ENCODE peak calls at places on chromosomes 7 and 10, in four cellular contexts. U, O, N and I are unnamed samples.

GRCh38 chr7:42237891-42238531 is 1.0 kb upstream of the GLI3 start:
- DNase-seq in U (no peak), O (peak), N (no peak), I (no peak)

GRCh38 chr10:91593366-91593765 is 39.5 kb downstream of the PPP1R3C start:
- DNase-seq in U (no peak), O (no peak), N (no peak), I (no peak)

GRCh38 chr7:151089893-151090730 is 3.8 kb downstream of the AGAP3 start:
- DNase-seq in U (no peak), O (no peak), N (no peak), I (no peak)

GRCh38 chr7:111953611-111954010 is 252.6 kb downstream of the DOCK4 start:
- DNase-seq in U (no peak), O (no peak), N (no peak), I (no peak)

GRCh38 chr10:53025172-53025651 is 252.6 kb upstream of the MBL2 start:
- DNase-seq in U (no peak), O (no peak), N (no peak), I (no peak)

GRCh38 chr10:48605786-48606529 is 1.1 kb upstream of the ARHGAP22 start:
- DNase-seq in U (no peak), O (no peak), N (no peak), I (no peak)

GRCh38 chr10:119413738-119414611 is 128.5 kb downstream of the RGS10 start:
- DNase-seq in U (no peak), O (no peak), N (no peak), I (no peak)

GRCh38 chr10:98223874-98224273 is 44.1 kb downstream of the LOXL4 start:
- DNase-seq in U (no peak), O (no peak), N (no peak), I (no peak)

GRCh38 chr10:4257939-4258465 is 473.0 kb upstream of the KLF6 start:
- DNase-seq in U (no peak), O (no peak), N (no peak), I (peak)

GRCh38 chr10:98316661-98317060 is 48.7 kb upstream of the LOXL4 start:
- DNase-seq in U (no peak), O (no peak), N (no peak), I (no peak)

GRCh38 chr10:100829933-100830727 is 82.6 kb upstream of the SLF2 start:
- DNase-seq in U (no peak), O (no peak), N (no peak), I (no peak)

GRCh38 chr7:143296686-143297085 is 8.5 kb downstream of the CASP2 start:
- DNase-seq in U (no peak), O (no peak), N (no peak), I (no peak)

GRCh38 chr10:6115824-6116350 is 27.1 kb downstream of the RBM17 start:
- DNase-seq in U (no peak), O (no peak), N (no peak), I (no peak)

GRCh38 chr10:122154733-122155366 is 116.2 kb upstream of the BTBD16 start:
- DNase-seq in U (no peak), O (no peak), N (no peak), I (no peak)

GRCh38 chr7:154676422-154677073 is 326.4 kb downstream of the PAXIP1 start:
- DNase-seq in U (no peak), O (no peak), N (no peak), I (peak)

GRCh38 chr7:39978252-39978934 is 28.3 kb downstream of the CDK13 start:
- DNase-seq in U (no peak), O (no peak), N (no peak), I (no peak)

GRCh38 chr7:78377532-78377931 is 579.0 kb downstream of the PHTF2 start:
- DNase-seq in U (no peak), O (no peak), N (no peak), I (no peak)

GRCh38 chr7:47407136-47407535 is 174.8 kb downstream of the TNS3 start:
- DNase-seq in U (no peak), O (no peak), N (no peak), I (no peak)

GRCh38 chr7:99381664-99382075 is 7.1 kb downstream of the ARPC1B start:
- DNase-seq in U (no peak), O (no peak), N (no peak), I (no peak)

GRCh38 chr7:43491984-43492383 is 90.9 kb upstream of the STK17A start:
- DNase-seq in U (no peak), O (no peak), N (no peak), I (no peak)

GRCh38 chr10:91380873-91381561 is 29.1 kb upstream of the HECTD2 start:
- DNase-seq in U (no peak), O (peak), N (no peak), I (no peak)

GRCh38 chr10:28387141-28387540 is 84.3 kb upstream of the MPP7 start:
- DNase-seq in U (no peak), O (no peak), N (no peak), I (no peak)